ENCODE peak calls at places on chromosomes 2 and 18, in ten cellular contexts. One of them, this sample, is unnamed. For H3K4me1, the result is how much of the 10 kb centered on the place peaks cover.

GRCh38 chr18:55830490-55830889 is 242.5 kb upstream of the TCF4 start:
- DNase-seq in HCT116: no peak
- DNase-seq in mammary epithelial cell: peak
- DNase-seq in thoracic aorta: no peak
- DNase-seq in neural progenitor cell: no peak
- DNase-seq in body of pancreas: peak
- DNase-seq in CD4-positive, CD25-positive, alpha-beta regulatory T cell: no peak
- DNase-seq in A549: no peak
- DNase-seq in tibial artery: no peak
- DNase-seq in CD4-positive, alpha-beta memory T cell: no peak
- DNase-seq in this sample: no peak

GRCh38 chr2:42191285-42192009 is 22.3 kb downstream of the EML4 start:
- DNase-seq in CD4-positive, CD25-positive, alpha-beta regulatory T cell: no peak
- DNase-seq in CD4-positive, alpha-beta memory T cell: no peak
- DNase-seq in thoracic aorta: no peak
- DNase-seq in neural progenitor cell: no peak
- DNase-seq in body of pancreas: peak
- DNase-seq in A549: no peak
- DNase-seq in tibial artery: no peak
- DNase-seq in mammary epithelial cell: no peak
- DNase-seq in HCT116: no peak
- DNase-seq in this sample: no peak

GRCh38 chr2:139241256-139241655 is 461.1 kb upstream of the NXPH2 start:
- DNase-seq in thoracic aorta: no peak
- DNase-seq in CD4-positive, CD25-positive, alpha-beta regulatory T cell: no peak
- DNase-seq in neural progenitor cell: no peak
- DNase-seq in HCT116: no peak
- DNase-seq in A549: no peak
- DNase-seq in mammary epithelial cell: no peak
- DNase-seq in body of pancreas: no peak
- DNase-seq in CD4-positive, alpha-beta memory T cell: no peak
- DNase-seq in tibial artery: no peak
- DNase-seq in this sample: no peak

GRCh38 chr2:231037202-231037730 is at the start of gene C2orf72:
- DNase-seq in neural progenitor cell: peak
- DNase-seq in CD4-positive, CD25-positive, alpha-beta regulatory T cell: no peak
- DNase-seq in mammary epithelial cell: no peak
- DNase-seq in thoracic aorta: no peak
- DNase-seq in tibial artery: no peak
- DNase-seq in body of pancreas: no peak
- DNase-seq in A549: peak
- DNase-seq in CD4-positive, alpha-beta memory T cell: no peak
- DNase-seq in HCT116: no peak
- DNase-seq in this sample: no peak

GRCh38 chr2:191038241-191038725 is 24.3 kb upstream of the STAT1 start:
- DNase-seq in thoracic aorta: no peak
- DNase-seq in HCT116: no peak
- DNase-seq in body of pancreas: no peak
- DNase-seq in tibial artery: no peak
- DNase-seq in CD4-positive, CD25-positive, alpha-beta regulatory T cell: peak
- DNase-seq in A549: no peak
- DNase-seq in neural progenitor cell: no peak
- DNase-seq in mammary epithelial cell: peak
- DNase-seq in CD4-positive, alpha-beta memory T cell: peak
- DNase-seq in this sample: no peak

GRCh38 chr2:30823452-30823851 is 16.2 kb upstream of the CAPN13 start:
- DNase-seq in HCT116: no peak
- DNase-seq in A549: no peak
- DNase-seq in thoracic aorta: no peak
- DNase-seq in CD4-positive, alpha-beta memory T cell: no peak
- DNase-seq in CD4-positive, CD25-positive, alpha-beta regulatory T cell: no peak
- DNase-seq in body of pancreas: no peak
- DNase-seq in neural progenitor cell: no peak
- DNase-seq in mammary epithelial cell: no peak
- DNase-seq in tibial artery: no peak
- DNase-seq in this sample: no peak

GRCh38 chr18:22194151-22194598 is 24.8 kb downstream of the GATA6 start:
- DNase-seq in CD4-positive, CD25-positive, alpha-beta regulatory T cell: no peak
- DNase-seq in tibial artery: no peak
- DNase-seq in A549: no peak
- DNase-seq in thoracic aorta: no peak
- DNase-seq in mammary epithelial cell: no peak
- DNase-seq in neural progenitor cell: peak
- DNase-seq in CD4-positive, alpha-beta memory T cell: no peak
- DNase-seq in body of pancreas: peak
- DNase-seq in HCT116: no peak
- DNase-seq in this sample: no peak

GRCh38 chr2:132670104-132670960 is at the start of gene LYPD1:
- DNase-seq in tibial artery: no peak
- DNase-seq in CD4-positive, CD25-positive, alpha-beta regulatory T cell: no peak
- DNase-seq in neural progenitor cell: peak
- DNase-seq in thoracic aorta: no peak
- DNase-seq in A549: no peak
- DNase-seq in HCT116: no peak
- DNase-seq in mammary epithelial cell: peak
- DNase-seq in body of pancreas: peak
- DNase-seq in CD4-positive, alpha-beta memory T cell: no peak
- DNase-seq in this sample: peak

GRCh38 chr2:122542236-122542635 is 786.8 kb downstream of the TSN start:
- DNase-seq in HCT116: no peak
- DNase-seq in body of pancreas: no peak
- DNase-seq in CD4-positive, CD25-positive, alpha-beta regulatory T cell: no peak
- DNase-seq in thoracic aorta: no peak
- DNase-seq in mammary epithelial cell: no peak
- DNase-seq in A549: no peak
- DNase-seq in tibial artery: no peak
- DNase-seq in CD4-positive, alpha-beta memory T cell: no peak
- DNase-seq in neural progenitor cell: no peak
- DNase-seq in this sample: no peak

GRCh38 chr2:228845162-228845910 is 425.8 kb downstream of the PID1 start:
- DNase-seq in mammary epithelial cell: no peak
- DNase-seq in CD4-positive, alpha-beta memory T cell: no peak
- DNase-seq in tibial artery: no peak
- DNase-seq in body of pancreas: no peak
- DNase-seq in HCT116: no peak
- DNase-seq in neural progenitor cell: no peak
- DNase-seq in A549: no peak
- DNase-seq in thoracic aorta: no peak
- DNase-seq in CD4-positive, CD25-positive, alpha-beta regulatory T cell: no peak
- DNase-seq in this sample: no peak

GRCh38 chr18:35371412-35372195 is 5.5 kb downstream of the ZNF396 start:
- DNase-seq in thoracic aorta: no peak
- DNase-seq in tibial artery: no peak
- DNase-seq in CD4-positive, alpha-beta memory T cell: no peak
- DNase-seq in A549: no peak
- DNase-seq in HCT116: no peak
- DNase-seq in body of pancreas: no peak
- DNase-seq in neural progenitor cell: no peak
- DNase-seq in mammary epithelial cell: peak
- DNase-seq in CD4-positive, CD25-positive, alpha-beta regulatory T cell: no peak
- DNase-seq in this sample: no peak

GRCh38 chr2:217399288-217399687 is 539.4 kb upstream of the TNP1 start:
- DNase-seq in body of pancreas: no peak
- DNase-seq in CD4-positive, alpha-beta memory T cell: no peak
- DNase-seq in thoracic aorta: no peak
- DNase-seq in tibial artery: no peak
- DNase-seq in CD4-positive, CD25-positive, alpha-beta regulatory T cell: no peak
- DNase-seq in neural progenitor cell: no peak
- DNase-seq in mammary epithelial cell: no peak
- DNase-seq in HCT116: no peak
- DNase-seq in A549: no peak
- DNase-seq in this sample: no peak

GRCh38 chr2:5845798-5846197 is 153.6 kb downstream of the SOX11 start:
- DNase-seq in neural progenitor cell: no peak
- DNase-seq in body of pancreas: no peak
- DNase-seq in CD4-positive, CD25-positive, alpha-beta regulatory T cell: no peak
- DNase-seq in thoracic aorta: no peak
- DNase-seq in tibial artery: no peak
- DNase-seq in CD4-positive, alpha-beta memory T cell: no peak
- DNase-seq in HCT116: no peak
- DNase-seq in A549: no peak
- DNase-seq in mammary epithelial cell: no peak
- DNase-seq in this sample: no peak

GRCh38 chr2:46520108-46520507 is 40.7 kb downstream of the TMEM247 start:
- DNase-seq in HCT116: no peak
- DNase-seq in A549: no peak
- DNase-seq in CD4-positive, alpha-beta memory T cell: no peak
- DNase-seq in body of pancreas: no peak
- DNase-seq in mammary epithelial cell: no peak
- DNase-seq in thoracic aorta: no peak
- DNase-seq in tibial artery: no peak
- DNase-seq in CD4-positive, CD25-positive, alpha-beta regulatory T cell: no peak
- DNase-seq in neural progenitor cell: no peak
- DNase-seq in this sample: no peak
- H3K27ac ChIP-seq in HCT116: no peak
- H3K27ac ChIP-seq in A549: no peak
- H3K27ac ChIP-seq in CD4-positive, alpha-beta memory T cell: no peak
- H3K27ac ChIP-seq in body of pancreas: no peak
- H3K27ac ChIP-seq in mammary epithelial cell: no peak
- H3K27ac ChIP-seq in thoracic aorta: no peak
- H3K27ac ChIP-seq in tibial artery: no peak
- H3K27ac ChIP-seq in CD4-positive, CD25-positive, alpha-beta regulatory T cell: no peak
- H3K27ac ChIP-seq in neural progenitor cell: no peak
- H3K27ac ChIP-seq in this sample: no peak

DNA sequence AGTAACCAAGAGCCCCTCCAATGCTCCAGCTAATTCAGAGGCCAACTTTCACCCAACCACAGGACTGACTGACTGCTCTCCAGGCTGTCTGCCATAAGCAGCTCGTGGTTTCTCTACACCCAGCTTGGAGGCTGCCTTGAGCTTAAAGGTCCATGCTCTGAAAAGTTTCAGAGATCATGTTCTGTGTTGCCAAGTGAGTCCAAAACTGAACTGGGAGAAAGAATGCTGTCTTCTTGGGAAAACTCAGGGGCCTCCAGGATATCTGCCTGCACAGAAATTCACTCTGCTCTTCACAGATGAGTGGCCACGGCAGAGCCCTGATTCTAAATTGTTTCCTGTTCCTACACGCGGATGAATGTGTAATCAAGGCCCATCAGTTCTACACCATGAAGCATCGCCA is 51.1 kb downstream of the LPIN2 start:
- DNase-seq in body of pancreas: no peak
- DNase-seq in tibial artery: peak
- DNase-seq in CD4-positive, CD25-positive, alpha-beta regulatory T cell: peak
- DNase-seq in CD4-positive, alpha-beta memory T cell: no peak
- DNase-seq in A549: no peak
- DNase-seq in thoracic aorta: no peak
- DNase-seq in neural progenitor cell: no peak
- DNase-seq in HCT116: no peak
- DNase-seq in mammary epithelial cell: no peak
- DNase-seq in this sample: no peak
- H3K4me1 ChIP-seq in body of pancreas: under half
- H3K4me1 ChIP-seq in tibial artery: under half
- H3K4me1 ChIP-seq in CD4-positive, CD25-positive, alpha-beta regulatory T cell: half or more
- H3K4me1 ChIP-seq in CD4-positive, alpha-beta memory T cell: half or more
- H3K4me1 ChIP-seq in A549: under half
- H3K4me1 ChIP-seq in thoracic aorta: half or more
- H3K4me1 ChIP-seq in neural progenitor cell: under half
- H3K4me1 ChIP-seq in HCT116: under half
- H3K4me1 ChIP-seq in mammary epithelial cell: under half
- H3K4me1 ChIP-seq in this sample: half or more

GRCh38 chr2:68200157-68200787 is 42.6 kb downstream of the PNO1 start:
- DNase-seq in neural progenitor cell: no peak
- DNase-seq in HCT116: no peak
- DNase-seq in tibial artery: no peak
- DNase-seq in A549: no peak
- DNase-seq in body of pancreas: no peak
- DNase-seq in thoracic aorta: no peak
- DNase-seq in CD4-positive, alpha-beta memory T cell: no peak
- DNase-seq in mammary epithelial cell: no peak
- DNase-seq in CD4-positive, CD25-positive, alpha-beta regulatory T cell: no peak
- DNase-seq in this sample: no peak
- H3K27ac ChIP-seq in neural progenitor cell: peak
- H3K27ac ChIP-seq in HCT116: no peak
- H3K27ac ChIP-seq in tibial artery: no peak
- H3K27ac ChIP-seq in A549: no peak
- H3K27ac ChIP-seq in body of pancreas: no peak
- H3K27ac ChIP-seq in thoracic aorta: no peak
- H3K27ac ChIP-seq in CD4-positive, alpha-beta memory T cell: no peak
- H3K27ac ChIP-seq in mammary epithelial cell: no peak
- H3K27ac ChIP-seq in CD4-positive, CD25-positive, alpha-beta regulatory T cell: peak
- H3K27ac ChIP-seq in this sample: peak

DNA sequence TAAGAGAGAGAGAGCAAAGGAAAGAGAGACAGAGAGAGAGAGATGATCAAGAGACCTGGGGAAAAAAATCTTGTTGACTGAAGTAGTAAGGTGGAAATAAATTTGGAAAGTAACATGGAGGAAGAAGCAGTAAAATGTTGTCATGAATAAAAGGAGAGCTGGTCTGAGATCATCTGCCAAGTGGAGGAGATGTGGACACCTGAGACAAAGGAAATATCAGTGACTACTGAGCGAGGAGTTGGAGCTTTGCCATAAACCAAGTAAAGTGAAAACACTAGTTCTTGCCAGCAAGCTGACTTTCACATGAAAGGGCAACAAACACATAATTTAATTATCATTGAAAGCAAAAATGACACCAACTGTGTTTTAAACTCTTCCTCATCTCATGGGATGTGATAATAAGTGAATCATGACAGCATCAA is 49.0 kb upstream of the DSG1 start:
- DNase-seq in mammary epithelial cell: peak
- DNase-seq in CD4-positive, alpha-beta memory T cell: no peak
- DNase-seq in neural progenitor cell: no peak
- DNase-seq in thoracic aorta: no peak
- DNase-seq in A549: no peak
- DNase-seq in CD4-positive, CD25-positive, alpha-beta regulatory T cell: no peak
- DNase-seq in HCT116: no peak
- DNase-seq in tibial artery: no peak
- DNase-seq in body of pancreas: peak
- DNase-seq in this sample: no peak
- H3K4me1 ChIP-seq in mammary epithelial cell: under half
- H3K4me1 ChIP-seq in CD4-positive, alpha-beta memory T cell: under half
- H3K4me1 ChIP-seq in neural progenitor cell: under half
- H3K4me1 ChIP-seq in thoracic aorta: under half
- H3K4me1 ChIP-seq in A549: under half
- H3K4me1 ChIP-seq in CD4-positive, CD25-positive, alpha-beta regulatory T cell: under half
- H3K4me1 ChIP-seq in HCT116: under half
- H3K4me1 ChIP-seq in tibial artery: under half
- H3K4me1 ChIP-seq in body of pancreas: under half
- H3K4me1 ChIP-seq in this sample: under half